ENCODE peak calls at places on chromosomes 1 and 21, in ten cellular contexts. Z is kidney; J is uterus; S is mesendoderm; T is tibial artery; M is GM12865; K is effector memory CD4-positive, alpha-beta T cell; H is body of pancreas; D is fibroblast of mammary gland; U is kidney epithelial cell. V is an unnamed sample.

GRCh38 chr1:67605209-67605780 is 79.7 kb upstream of the GADD45A start:
- DNase-seq in K (no peak), T (no peak), Z (no peak), S (no peak), H (no peak), D (no peak), U (no peak), J (no peak), M (no peak), V (no peak)

GRCh38 chr1:165910764-165911421 is 83.5 kb downstream of the UCK2 start:
- DNase-seq in T (no peak), Z (peak; percentile 77), M (no peak), D (peak; percentile 49), J (peak; percentile 29), K (no peak), H (peak; percentile 79), S (no peak), U (no peak), V (peak; percentile 88)

GRCh38 chr21:44618504-44618903 is 6.6 kb downstream of the KRTAP10-8 start:
- DNase-seq in M (peak; percentile 21), K (no peak), U (no peak), Z (no peak), S (peak; percentile 66), H (no peak), J (no peak), T (no peak), D (no peak), V (peak; percentile 34)

GRCh38 chr1:231214918-231215675 is 25.9 kb upstream of the GNPAT start:
- DNase-seq in J (no peak), U (no peak), K (no peak), H (no peak), D (no peak), Z (peak; percentile 46), S (no peak), T (no peak), M (peak; percentile 17), V (no peak)

GRCh38 chr1:147273409-147274307 is 31.2 kb downstream of the CHD1L start:
- DNase-seq in H (peak; percentile 19), U (peak; percentile 37), K (no peak), M (peak; percentile 65), J (no peak), S (peak; percentile 60), Z (no peak), D (peak; percentile 91), T (no peak), V (peak; percentile 26)

GRCh38 chr1:179164494-179164893 is 65.0 kb downstream of the ABL2 start:
- DNase-seq in Z (no peak), T (no peak), D (peak; percentile 66), H (no peak), J (no peak), K (no peak), M (no peak), U (peak; percentile 70), S (peak; percentile 89), V (no peak)

GRCh38 chr1:11143907-11144306 is 44.2 kb upstream of the EXOSC10 start:
- DNase-seq in K (no peak), H (no peak), J (no peak), D (no peak), M (no peak), T (no peak), Z (no peak), U (no peak), S (no peak), V (no peak)

GRCh38 chr1:78255378-78255777 is 209.6 kb downstream of the GIPC2 start:
- DNase-seq in K (no peak), Z (no peak), H (no peak), U (no peak), T (no peak), S (no peak), D (peak; percentile 65), M (no peak), J (no peak), V (no peak)

GRCh38 chr1:205360166-205360565 is 3.4 kb upstream of the KLHDC8A start:
- DNase-seq in T (no peak), U (no peak), K (no peak), Z (no peak), M (no peak), J (no peak), D (no peak), H (no peak), S (no peak), V (no peak)

GRCh38 chr1:35577071-35577998 is 4.2 kb downstream of the TFAP2E start:
- DNase-seq in K (peak; percentile 43), S (peak; percentile 70), Z (peak; percentile 81), U (no peak), T (no peak), D (peak; percentile 18), H (no peak), M (peak; percentile 83), J (no peak), V (peak; percentile 52)

GRCh38 chr1:198121058-198121829 is 35.6 kb upstream of the NEK7 start:
- DNase-seq in M (no peak), S (peak; percentile 77), K (no peak), U (no peak), D (peak; percentile 89), T (no peak), J (no peak), Z (no peak), H (no peak), V (no peak)

DNA sequence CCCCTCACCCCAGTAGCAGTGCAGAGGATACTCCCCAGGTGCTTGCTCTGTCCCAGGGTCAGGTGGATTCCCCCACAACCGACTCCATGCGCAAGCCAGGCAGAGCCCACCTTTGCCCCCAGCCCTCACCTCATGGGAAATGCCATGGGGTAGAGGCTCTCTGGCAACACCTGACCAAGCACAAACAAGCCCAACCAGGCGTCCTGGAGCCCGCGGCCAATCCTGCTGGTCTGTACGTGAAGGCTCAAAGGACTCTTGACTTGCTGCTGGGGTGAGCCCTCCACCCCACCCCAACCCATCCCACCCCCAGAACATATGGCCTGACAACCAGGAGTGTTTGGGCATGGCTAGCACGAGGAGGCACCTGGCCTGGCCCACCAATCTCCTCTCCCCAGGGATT is 1.8 kb downstream of the ADGRB2 start:
- DNase-seq in H (no peak), M (no peak), T (no peak), S (no peak), D (no peak), Z (no peak), J (no peak), K (no peak), U (no peak), V (no peak)
- H3K4me3 ChIP-seq in H (no peak overlapping the region), M (no peak overlapping the region), T (peak overlapping the region; percentile 70), S (no peak overlapping the region), D (no peak overlapping the region), Z (no peak overlapping the region), J (no peak overlapping the region), K (peak overlapping the region; percentile 72), U (no peak overlapping the region), V (no peak overlapping the region)

GRCh38 chr1:203662821-203663220 is 36.2 kb downstream of the ATP2B4 start:
- DNase-seq in J (no peak), D (no peak), Z (no peak), S (no peak), U (no peak), K (no peak), M (no peak), T (no peak), H (no peak), V (no peak)

GRCh38 chr1:203660069-203660468 is 33.4 kb downstream of the ATP2B4 start:
- DNase-seq in T (no peak), U (no peak), M (no peak), Z (no peak), J (no peak), H (no peak), K (no peak), D (no peak), S (no peak), V (no peak)

GRCh38 chr1:203663294-203663693 is 36.7 kb downstream of the ATP2B4 start:
- DNase-seq in Z (no peak), D (peak; percentile 98), M (no peak), T (no peak), U (peak; percentile 93), K (no peak), S (no peak), H (no peak), J (no peak), V (no peak)

GRCh38 chr1:203660931-203661484 is 34.4 kb downstream of the ATP2B4 start:
- DNase-seq in J (no peak), H (no peak), M (no peak), D (no peak), T (no peak), U (no peak), S (no peak), Z (no peak), K (no peak), V (no peak)

GRCh38 chr1:203661572-203661971 is 34.9 kb downstream of the ATP2B4 start:
- DNase-seq in U (no peak), T (no peak), S (no peak), Z (no peak), D (no peak), J (no peak), M (no peak), K (no peak), H (peak; percentile 90), V (peak; percentile 67)
- H3K4me3 ChIP-seq in U (no peak overlapping the region), T (no peak overlapping the region), S (no peak overlapping the region), Z (no peak overlapping the region), D (no peak overlapping the region), J (no peak overlapping the region), M (no peak overlapping the region), K (no peak overlapping the region), H (no peak overlapping the region), V (no peak overlapping the region)

GRCh38 chr1:171127481-171127880 is 36.8 kb downstream of the FMO3 start:
- DNase-seq in U (no peak), M (no peak), K (no peak), S (no peak), Z (no peak), H (no peak), J (no peak), T (no peak), D (peak; percentile 91), V (no peak)
- H3K4me3 ChIP-seq in U (no peak overlapping the region), M (no peak overlapping the region), K (no peak overlapping the region), S (no peak overlapping the region), Z (no peak overlapping the region), H (no peak overlapping the region), J (no peak overlapping the region), T (no peak overlapping the region), D (no peak overlapping the region), V (no peak overlapping the region)

GRCh38 chr1:114755006-114755936 is 2.5 kb downstream of the CSDE1 start:
- DNase-seq in U (no peak), Z (no peak), K (no peak), D (peak; percentile 8), S (no peak), M (no peak), J (no peak), T (no peak), H (no peak), V (no peak)
- H3K4me3 ChIP-seq in U (peak overlapping the region; percentile 100), Z (peak overlapping the region; percentile 98), K (peak overlapping the region; percentile 99), D (peak overlapping the region; percentile 94), S (no peak overlapping the region), M (peak overlapping the region; percentile 94), J (peak overlapping the region; percentile 96), T (peak overlapping the region; percentile 92), H (no peak overlapping the region), V (peak overlapping the region; percentile 88)

DNA sequence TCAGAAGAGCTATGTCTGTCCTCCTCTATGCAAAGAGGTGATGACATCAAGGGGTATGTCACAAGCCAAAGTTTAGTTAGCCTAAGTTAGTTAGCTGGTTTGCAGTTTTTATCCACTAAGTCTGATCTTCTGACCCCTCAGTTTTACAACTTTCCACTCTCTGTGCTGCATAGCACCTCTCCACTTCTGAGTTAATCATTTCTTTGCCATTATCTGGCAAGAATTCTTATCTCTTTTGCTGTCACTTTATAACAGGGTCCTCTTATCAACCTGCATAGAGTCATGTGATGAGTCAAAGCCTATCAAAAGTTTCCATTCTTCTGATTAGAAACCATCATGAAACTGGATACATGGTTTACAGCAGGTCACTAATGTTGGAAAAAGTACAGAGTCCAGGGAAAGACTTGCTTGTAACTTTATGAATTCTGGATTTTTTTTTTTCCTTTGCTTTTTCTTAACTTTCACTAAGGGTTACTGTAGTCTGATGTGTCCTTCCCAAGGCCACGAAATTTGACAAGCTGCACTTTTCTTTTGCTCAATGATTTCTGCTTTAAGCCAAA is at the start of gene NR5A2:
- DNase-seq in Z (no peak), D (no peak), T (no peak), U (no peak), H (no peak), K (no peak), M (no peak), S (peak; percentile 55), J (no peak), V (peak; percentile 36)
- H3K4me3 ChIP-seq in Z (no peak within 1 kb of the TSS), D (no peak within 1 kb of the TSS), T (no peak within 1 kb of the TSS), U (no peak within 1 kb of the TSS), H (peak within 1 kb of the TSS; percentile 68), K (no peak within 1 kb of the TSS), M (no peak within 1 kb of the TSS), S (no peak within 1 kb of the TSS), J (no peak within 1 kb of the TSS), V (peak within 1 kb of the TSS; percentile 48)